ENCODE peak calls at places on chromosomes 7 and 10, in six cellular contexts. T is GM12878, G is A549, P is NB4, Q is HepG2, A is K562. R is an unnamed sample.

GRCh38 chr10:84214046-84214572 is 11.2 kb downstream of the LRIT2 start:
- DNase-seq in T (no peak), G (peak), P (no peak), Q (no peak), A (no peak), R (no peak)

GRCh38 chr7:12524794-12525386 is 45.6 kb upstream of the SCIN start:
- DNase-seq in T (peak), G (peak), P (peak), Q (peak), A (peak), R (peak)

GRCh38 chr7:121126801-121127534 is 138.5 kb downstream of the CPED1 start:
- DNase-seq in T (no peak), G (peak), P (peak), Q (no peak), A (no peak), R (peak)

GRCh38 chr10:97898429-97898828 is 48.8 kb downstream of the GOLGA7B start:
- DNase-seq in T (no peak), G (no peak), P (no peak), Q (no peak), A (peak), R (peak)

GRCh38 chr7:128458956-128459355 is 3.3 kb downstream of the HILPDA start:
- DNase-seq in T (peak), G (no peak), P (no peak), Q (no peak), A (no peak), R (no peak)

GRCh38 chr10:110221721-110222261 is 14.4 kb downstream of the MXI1 start:
- DNase-seq in T (no peak), G (peak), P (peak), Q (no peak), A (peak), R (peak)

GRCh38 chr10:87705339-87705738 is 45.7 kb downstream of the PAPSS2 start:
- DNase-seq in T (no peak), G (peak), P (no peak), Q (no peak), A (no peak), R (peak)

GRCh38 chr10:34377833-34378232 is 437.3 kb downstream of the PARD3 start:
- DNase-seq in T (no peak), G (no peak), P (no peak), Q (no peak), A (no peak), R (no peak)

GRCh38 chr10:3077940-3078630 is 10.7 kb downstream of the PFKP start:
- DNase-seq in T (no peak), G (no peak), P (no peak), Q (no peak), A (no peak), R (no peak)

GRCh38 chr7:2116086-2116810 is 116.5 kb downstream of the MAD1L1 start:
- DNase-seq in T (no peak), G (no peak), P (no peak), Q (peak), A (no peak), R (no peak)

GRCh38 chr10:34666008-34666700 is 148.9 kb downstream of the PARD3 start:
- DNase-seq in T (peak), G (peak), P (peak), Q (no peak), A (peak), R (peak)

GRCh38 chr10:45118929-45119328 is 118.2 kb downstream of the ZNF22 start:
- DNase-seq in T (no peak), G (no peak), P (no peak), Q (no peak), A (no peak), R (no peak)

GRCh38 chr10:34255075-34255474 is 560.0 kb downstream of the PARD3 start:
- DNase-seq in T (no peak), G (peak), P (peak), Q (no peak), A (no peak), R (no peak)

GRCh38 chr10:79021948-79022499 is 46.7 kb upstream of the ZMIZ1 start:
- DNase-seq in T (no peak), G (no peak), P (no peak), Q (no peak), A (no peak), R (no peak)

GRCh38 chr10:47060356-47060755 is 149.1 kb downstream of the PTPN20 start:
- DNase-seq in T (no peak), G (no peak), P (no peak), Q (no peak), A (no peak), R (no peak)

GRCh38 chr10:43674546-43675205 is 26.0 kb upstream of the ZNF32 start:
- DNase-seq in T (no peak), G (no peak), P (no peak), Q (no peak), A (no peak), R (no peak)

GRCh38 chr7:113710310-113711106 is 208.3 kb downstream of the PPP1R3A start:
- DNase-seq in T (peak), G (peak), P (peak), Q (peak), A (peak), R (peak)

GRCh38 chr10:32961892-32962369 is 3.9 kb upstream of the ITGB1 start:
- DNase-seq in T (no peak), G (peak), P (peak), Q (peak), A (peak), R (peak)

GRCh38 chr7:80781561-80781979 is 137.3 kb downstream of the SEMA3C start:
- DNase-seq in T (no peak), G (peak), P (no peak), Q (no peak), A (no peak), R (peak)

GRCh38 chr10:78267598-78267997 is 233.9 kb downstream of the RPS24 start:
- DNase-seq in T (no peak), G (no peak), P (no peak), Q (no peak), A (no peak), R (no peak)

GRCh38 chr10:123521076-123521475 is 145.1 kb upstream of the GPR26 start:
- DNase-seq in T (no peak), G (no peak), P (no peak), Q (no peak), A (no peak), R (no peak)

GRCh38 chr10:48763403-48763802 is 78.7 kb downstream of the WDFY4 start:
- DNase-seq in T (no peak), G (no peak), P (no peak), Q (no peak), A (no peak), R (no peak)

GRCh38 chr10:49595003-49595712 is 15.0 kb upstream of the SLC18A3 start:
- DNase-seq in T (no peak), G (no peak), P (no peak), Q (no peak), A (no peak), R (no peak)

GRCh38 chr7:33952824-33953223 is 47.5 kb downstream of the BMPER start:
- DNase-seq in T (no peak), G (no peak), P (no peak), Q (no peak), A (no peak), R (no peak)

GRCh38 chr10:12978885-12979284 is 22.6 kb downstream of the CCDC3 start:
- DNase-seq in T (no peak), G (no peak), P (no peak), Q (no peak), A (no peak), R (no peak)

GRCh38 chr7:143351060-143351459 is 11.5 kb downstream of the FAM131B start:
- DNase-seq in T (no peak), G (no peak), P (no peak), Q (no peak), A (peak), R (no peak)

GRCh38 chr10:25849268-25849667 is 84.8 kb upstream of the MYO3A start:
- DNase-seq in T (no peak), G (no peak), P (no peak), Q (no peak), A (no peak), R (no peak)

GRCh38 chr10:113876461-113876860 is 22.0 kb downstream of the NHLRC2 start:
- DNase-seq in T (no peak), G (no peak), P (no peak), Q (no peak), A (no peak), R (no peak)

GRCh38 chr10:77021966-77022365 is 615.6 kb downstream of the KCNMA1 start:
- DNase-seq in T (no peak), G (no peak), P (no peak), Q (no peak), A (no peak), R (no peak)

DNA sequence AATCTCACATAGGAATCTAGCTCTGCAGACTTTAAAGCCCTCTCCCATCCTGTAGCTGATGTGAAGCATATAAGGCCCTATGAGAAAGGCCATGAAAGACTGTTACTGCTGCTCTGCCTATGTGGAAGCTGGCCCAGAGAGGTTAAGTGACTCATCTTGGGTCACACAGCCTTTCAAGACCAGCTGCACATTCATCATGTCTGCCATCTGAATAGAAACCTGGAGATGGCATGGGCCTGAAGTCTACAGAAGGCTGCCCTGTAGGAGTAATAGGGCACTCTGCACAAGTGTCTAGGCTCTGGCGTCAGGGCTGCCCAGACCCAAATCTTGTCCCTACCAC is 59.4 kb upstream of the COL13A1 start:
- DNase-seq in T (no peak), G (no peak), P (no peak), Q (no peak), A (no peak), R (no peak)
- TF ChIP-seq MAX in T (no peak), G (no peak), P (no peak), Q (no peak), A (no peak), R (no peak)

DNA sequence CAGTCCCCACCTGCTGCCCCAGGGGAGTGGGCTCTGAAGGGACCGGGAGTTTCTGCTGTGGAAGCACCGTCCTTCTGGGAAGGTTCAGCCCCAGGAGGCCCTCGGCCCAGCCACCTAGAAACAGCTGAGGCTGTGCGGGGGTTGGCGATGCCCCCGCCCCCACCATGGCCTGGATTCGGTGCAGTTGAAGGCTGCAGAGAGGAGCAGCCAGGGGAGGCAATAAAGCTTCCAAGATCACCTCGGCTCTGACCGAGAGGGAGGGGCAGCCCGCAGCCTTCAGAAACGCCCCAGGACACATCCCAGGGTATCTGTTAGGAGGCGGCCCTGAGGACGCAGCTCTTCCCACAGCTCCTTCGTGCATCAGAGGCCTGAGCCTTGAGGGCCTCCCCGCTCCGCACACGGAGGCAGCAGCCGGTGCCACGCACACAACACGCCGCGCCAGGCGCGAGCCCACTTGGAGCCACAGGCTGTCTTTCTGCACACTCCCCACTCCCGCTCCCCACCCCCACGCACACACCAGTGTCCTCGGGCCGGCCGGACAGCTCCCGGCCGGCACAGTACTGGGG is 1.6 kb downstream of the KNDC1 start:
- DNase-seq in T (no peak), G (no peak), P (peak), Q (no peak), A (no peak), R (no peak)
- TF ChIP-seq MYC in T (no peak), G (no peak), P (no peak), Q (no peak), A (no peak), R (no peak)

DNA sequence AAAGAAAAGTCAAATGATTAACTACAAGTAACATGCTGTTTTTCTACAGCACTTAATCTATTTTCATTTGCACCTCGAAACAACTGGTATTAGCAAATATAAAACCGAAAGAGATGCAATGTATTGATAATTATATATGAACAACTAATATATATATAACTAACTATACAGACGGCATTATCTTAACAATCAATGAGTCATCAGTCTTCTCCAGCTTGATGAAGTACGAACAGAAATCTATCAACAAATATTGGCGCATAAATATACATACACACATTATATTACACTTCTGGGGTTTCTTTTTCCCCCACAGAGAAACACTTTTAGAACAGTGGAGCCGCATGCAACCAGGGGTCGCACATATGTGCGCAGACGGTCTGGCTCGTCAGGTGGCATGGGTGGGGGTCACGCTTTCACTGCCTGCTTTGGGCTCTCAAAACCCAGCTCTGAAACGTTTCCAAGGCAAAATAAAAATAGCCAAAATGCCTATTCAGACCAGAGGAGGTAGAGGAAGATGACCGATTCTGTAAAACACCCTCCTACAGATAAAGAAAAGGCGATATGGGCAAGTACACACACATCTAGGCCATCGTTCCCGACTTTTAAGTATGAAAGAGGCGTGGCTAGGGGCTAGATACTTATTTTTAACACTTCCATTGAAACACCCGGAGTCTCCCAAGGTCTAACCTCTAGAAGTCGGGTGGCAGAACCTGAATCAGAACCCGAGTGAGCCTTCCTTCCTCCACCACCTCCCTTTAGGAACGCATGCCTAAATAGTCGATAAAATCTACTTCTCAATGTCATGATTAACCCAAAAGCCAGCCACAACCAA is 1.6 kb downstream of the ARHGAP12 start:
- DNase-seq in T (no peak), G (peak), P (peak), Q (no peak), A (no peak), R (peak)
- TF ChIP-seq MAX in T (no peak), G (peak), P (no peak), Q (no peak), A (no peak), R (no peak)

GRCh38 chr7:73517241-73517995 is 4.7 kb downstream of the BAZ1B start:
- DNase-seq in T (no peak), G (no peak), P (no peak), Q (no peak), A (no peak), R (no peak)
- TF ChIP-seq MYC in T (no peak), G (no peak), P (no peak), Q (no peak), A (no peak), R (no peak)

GRCh38 chr10:24681476-24682088 is 42.1 kb downstream of the ARHGAP21 start:
- DNase-seq in T (no peak), G (no peak), P (no peak), Q (peak), A (peak), R (peak)

GRCh38 chr10:24691113-24691512 is 32.6 kb downstream of the ARHGAP21 start:
- DNase-seq in T (no peak), G (no peak), P (no peak), Q (no peak), A (no peak), R (no peak)

GRCh38 chr10:24683554-24683953 is 40.1 kb downstream of the ARHGAP21 start:
- DNase-seq in T (no peak), G (no peak), P (no peak), Q (no peak), A (no peak), R (no peak)

GRCh38 chr10:24680647-24681475 is 42.8 kb downstream of the ARHGAP21 start:
- DNase-seq in T (no peak), G (no peak), P (no peak), Q (peak), A (no peak), R (peak)

GRCh38 chr10:24685958-24686540 is 37.6 kb downstream of the ARHGAP21 start:
- DNase-seq in T (no peak), G (no peak), P (no peak), Q (no peak), A (no peak), R (peak)
- TF ChIP-seq MAX in T (no peak), G (no peak), P (no peak), Q (no peak), A (no peak), R (no peak)

GRCh38 chr10:17616403-17617030 is 657 bp downstream of the HACD1 start:
- DNase-seq in T (no peak), G (peak), P (peak), Q (peak), A (peak), R (peak)

GRCh38 chr10:17624996-17625395 is 7.8 kb upstream of the HACD1 start:
- DNase-seq in T (no peak), G (no peak), P (no peak), Q (no peak), A (no peak), R (no peak)

GRCh38 chr10:17617031-17617911 is at the start of gene HACD1:
- DNase-seq in T (no peak), G (peak), P (peak), Q (peak), A (peak), R (peak)

GRCh38 chr10:17626656-17627055 is 9.5 kb upstream of the HACD1 start:
- DNase-seq in T (no peak), G (no peak), P (no peak), Q (no peak), A (no peak), R (no peak)

GRCh38 chr10:17622061-17622460 is 4.9 kb upstream of the HACD1 start:
- DNase-seq in T (no peak), G (no peak), P (no peak), Q (no peak), A (no peak), R (no peak)
- TF ChIP-seq MYC in T (no peak), G (no peak), P (no peak), Q (no peak), A (no peak), R (no peak)

GRCh38 chr10:16843252-16843870 is 26.1 kb upstream of the RSU1 start:
- DNase-seq in T (peak), G (peak), P (peak), Q (peak), A (peak), R (peak)
- TF ChIP-seq MAX in T (no peak), G (no peak), P (no peak), Q (no peak), A (no peak), R (no peak)